ENCODE peak calls at places on chromosomes 11 and 22, in seven cellular contexts. One of them, this sample, is unnamed.

GRCh38 chr11:64088159-64089026 is 52.7 kb downstream of the FLRT1 start:
- DNase-seq in endothelial cell: peak; percentile 27
- DNase-seq in AG04450: no peak
- DNase-seq in left ventricle myocardium inferior: no peak
- DNase-seq in fibroblast of villous mesenchyme: no peak
- DNase-seq in dorsolateral prefrontal cortex: no peak
- DNase-seq in kidney: no peak
- DNase-seq in this sample: no peak

GRCh38 chr22:40533712-40534378 is 102.7 kb downstream of the MRTFA start:
- DNase-seq in endothelial cell: no peak
- DNase-seq in AG04450: no peak
- DNase-seq in left ventricle myocardium inferior: no peak
- DNase-seq in fibroblast of villous mesenchyme: peak; percentile 91
- DNase-seq in dorsolateral prefrontal cortex: no peak
- DNase-seq in kidney: no peak
- DNase-seq in this sample: no peak

GRCh38 chr11:35484435-35484834 is 41.0 kb downstream of the PAMR1 start:
- DNase-seq in endothelial cell: no peak
- DNase-seq in AG04450: no peak
- DNase-seq in left ventricle myocardium inferior: no peak
- DNase-seq in fibroblast of villous mesenchyme: peak; percentile 46
- DNase-seq in dorsolateral prefrontal cortex: no peak
- DNase-seq in kidney: no peak
- DNase-seq in this sample: no peak

GRCh38 chr11:79007811-79008294 is 433.0 kb downstream of the TENM4 start:
- DNase-seq in endothelial cell: no peak
- DNase-seq in AG04450: no peak
- DNase-seq in left ventricle myocardium inferior: no peak
- DNase-seq in fibroblast of villous mesenchyme: no peak
- DNase-seq in dorsolateral prefrontal cortex: no peak
- DNase-seq in kidney: no peak
- DNase-seq in this sample: peak; percentile 8

GRCh38 chr11:1168721-1169161 is 11.0 kb downstream of the MUC5AC start:
- DNase-seq in endothelial cell: no peak
- DNase-seq in AG04450: no peak
- DNase-seq in left ventricle myocardium inferior: peak; percentile 11
- DNase-seq in fibroblast of villous mesenchyme: no peak
- DNase-seq in dorsolateral prefrontal cortex: no peak
- DNase-seq in kidney: peak; percentile 54
- DNase-seq in this sample: no peak

GRCh38 chr11:9260182-9261146 is 4.7 kb downstream of the DENND5A start:
- DNase-seq in endothelial cell: no peak
- DNase-seq in AG04450: no peak
- DNase-seq in left ventricle myocardium inferior: no peak
- DNase-seq in fibroblast of villous mesenchyme: no peak
- DNase-seq in dorsolateral prefrontal cortex: no peak
- DNase-seq in kidney: no peak
- DNase-seq in this sample: no peak

GRCh38 chr11:107898270-107898669 is 30.0 kb upstream of the RAB39A start:
- DNase-seq in endothelial cell: peak; percentile 6
- DNase-seq in AG04450: peak; percentile 20
- DNase-seq in left ventricle myocardium inferior: no peak
- DNase-seq in fibroblast of villous mesenchyme: peak; percentile 47
- DNase-seq in dorsolateral prefrontal cortex: no peak
- DNase-seq in kidney: no peak
- DNase-seq in this sample: no peak

GRCh38 chr22:37267128-37267587 is 15.2 kb upstream of the CYTH4 start:
- DNase-seq in endothelial cell: peak; percentile 83
- DNase-seq in AG04450: no peak
- DNase-seq in left ventricle myocardium inferior: peak; percentile 42
- DNase-seq in fibroblast of villous mesenchyme: peak; percentile 36
- DNase-seq in dorsolateral prefrontal cortex: no peak
- DNase-seq in kidney: no peak
- DNase-seq in this sample: peak; percentile 83

GRCh38 chr11:111541209-111542061 is 915 bp downstream of the LAYN start:
- DNase-seq in endothelial cell: peak; percentile 69
- DNase-seq in AG04450: peak; percentile 63
- DNase-seq in left ventricle myocardium inferior: peak; percentile 46
- DNase-seq in fibroblast of villous mesenchyme: peak; percentile 54
- DNase-seq in dorsolateral prefrontal cortex: no peak
- DNase-seq in kidney: peak; percentile 78
- DNase-seq in this sample: peak; percentile 54

GRCh38 chr11:9840460-9841004 is 176.7 kb downstream of the SWAP70 start:
- DNase-seq in endothelial cell: no peak
- DNase-seq in AG04450: no peak
- DNase-seq in left ventricle myocardium inferior: no peak
- DNase-seq in fibroblast of villous mesenchyme: no peak
- DNase-seq in dorsolateral prefrontal cortex: no peak
- DNase-seq in kidney: no peak
- DNase-seq in this sample: no peak

GRCh38 chr22:22884010-22884887 is 3.4 kb upstream of the IGLL5 start:
- DNase-seq in endothelial cell: peak; percentile 83
- DNase-seq in AG04450: no peak
- DNase-seq in left ventricle myocardium inferior: peak; percentile 37
- DNase-seq in fibroblast of villous mesenchyme: peak; percentile 61
- DNase-seq in dorsolateral prefrontal cortex: no peak
- DNase-seq in kidney: peak; percentile 58
- DNase-seq in this sample: peak; percentile 69

GRCh38 chr11:73693877-73694525 is 47.6 kb downstream of the PLEKHB1 start:
- DNase-seq in endothelial cell: no peak
- DNase-seq in AG04450: no peak
- DNase-seq in left ventricle myocardium inferior: no peak
- DNase-seq in fibroblast of villous mesenchyme: no peak
- DNase-seq in dorsolateral prefrontal cortex: no peak
- DNase-seq in kidney: no peak
- DNase-seq in this sample: no peak

GRCh38 chr11:62669420-62670161 is 1.9 kb upstream of the UQCC3 start:
- DNase-seq in endothelial cell: no peak
- DNase-seq in AG04450: no peak
- DNase-seq in left ventricle myocardium inferior: no peak
- DNase-seq in fibroblast of villous mesenchyme: no peak
- DNase-seq in dorsolateral prefrontal cortex: no peak
- DNase-seq in kidney: no peak
- DNase-seq in this sample: no peak

GRCh38 chr11:32643526-32643925 is 59.9 kb downstream of the EIF3M start:
- DNase-seq in endothelial cell: no peak
- DNase-seq in AG04450: no peak
- DNase-seq in left ventricle myocardium inferior: no peak
- DNase-seq in fibroblast of villous mesenchyme: no peak
- DNase-seq in dorsolateral prefrontal cortex: no peak
- DNase-seq in kidney: no peak
- DNase-seq in this sample: no peak

GRCh38 chr11:119026970-119027369 is 3.7 kb downstream of the SLC37A4 start:
- DNase-seq in endothelial cell: no peak
- DNase-seq in AG04450: no peak
- DNase-seq in left ventricle myocardium inferior: no peak
- DNase-seq in fibroblast of villous mesenchyme: no peak
- DNase-seq in dorsolateral prefrontal cortex: no peak
- DNase-seq in kidney: no peak
- DNase-seq in this sample: no peak

GRCh38 chr22:35977136-35977535 is 51.5 kb downstream of the RBFOX2 start:
- DNase-seq in endothelial cell: no peak
- DNase-seq in AG04450: peak; percentile 51
- DNase-seq in left ventricle myocardium inferior: no peak
- DNase-seq in fibroblast of villous mesenchyme: no peak
- DNase-seq in dorsolateral prefrontal cortex: no peak
- DNase-seq in kidney: no peak
- DNase-seq in this sample: no peak

GRCh38 chr22:26713823-26714449 is 56.5 kb downstream of the MIAT start:
- DNase-seq in endothelial cell: no peak
- DNase-seq in AG04450: no peak
- DNase-seq in left ventricle myocardium inferior: no peak
- DNase-seq in fibroblast of villous mesenchyme: peak; percentile 50
- DNase-seq in dorsolateral prefrontal cortex: no peak
- DNase-seq in kidney: no peak
- DNase-seq in this sample: no peak

GRCh38 chr11:8597182-8597581 is 3.2 kb upstream of the STK33 start:
- DNase-seq in endothelial cell: no peak
- DNase-seq in AG04450: no peak
- DNase-seq in left ventricle myocardium inferior: no peak
- DNase-seq in fibroblast of villous mesenchyme: peak; percentile 37
- DNase-seq in dorsolateral prefrontal cortex: no peak
- DNase-seq in kidney: no peak
- DNase-seq in this sample: no peak

GRCh38 chr11:116791002-116791812 is 472 bp downstream of the APOA5 start:
- DNase-seq in endothelial cell: peak; percentile 93
- DNase-seq in AG04450: no peak
- DNase-seq in left ventricle myocardium inferior: peak; percentile 79
- DNase-seq in fibroblast of villous mesenchyme: peak; percentile 67
- DNase-seq in dorsolateral prefrontal cortex: peak; percentile 83
- DNase-seq in kidney: peak; percentile 87
- DNase-seq in this sample: peak; percentile 92
- TF ChIP-seq CTCF in endothelial cell: peak; percentile 82
- TF ChIP-seq CTCF in AG04450: peak; percentile 90
- TF ChIP-seq CTCF in left ventricle myocardium inferior: peak; percentile 93
- TF ChIP-seq CTCF in fibroblast of villous mesenchyme: peak; percentile 89
- TF ChIP-seq CTCF in dorsolateral prefrontal cortex: peak; percentile 98
- TF ChIP-seq CTCF in kidney: peak; percentile 90
- TF ChIP-seq CTCF in this sample: peak; percentile 89

DNA sequence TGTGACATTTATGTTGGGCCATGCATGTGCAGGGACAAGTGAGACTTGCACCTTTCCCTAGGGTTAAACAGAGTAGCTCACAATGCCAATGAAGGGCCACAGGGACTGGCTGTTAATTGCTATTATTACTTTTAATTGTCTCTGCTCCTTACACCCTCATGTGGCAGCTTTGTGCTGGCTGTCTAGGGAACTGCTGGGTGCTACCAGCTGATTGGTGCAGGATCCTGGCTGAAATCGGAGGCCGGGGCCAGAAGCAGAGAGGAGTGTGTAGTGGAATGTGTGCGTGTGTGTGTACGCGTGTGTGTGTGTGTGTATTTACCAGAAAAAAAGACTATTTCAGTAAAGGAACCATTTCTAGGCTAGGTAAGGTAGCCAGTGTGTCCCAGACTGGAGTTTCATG is 302.5 kb downstream of the CTTN start:
- DNase-seq in endothelial cell: no peak
- DNase-seq in AG04450: no peak
- DNase-seq in left ventricle myocardium inferior: no peak
- DNase-seq in fibroblast of villous mesenchyme: no peak
- DNase-seq in dorsolateral prefrontal cortex: no peak
- DNase-seq in kidney: peak; percentile 7
- DNase-seq in this sample: no peak
- TF ChIP-seq CTCF in endothelial cell: no peak
- TF ChIP-seq CTCF in AG04450: no peak
- TF ChIP-seq CTCF in left ventricle myocardium inferior: no peak
- TF ChIP-seq CTCF in fibroblast of villous mesenchyme: no peak
- TF ChIP-seq CTCF in dorsolateral prefrontal cortex: no peak
- TF ChIP-seq CTCF in kidney: no peak
- TF ChIP-seq CTCF in this sample: no peak

GRCh38 chr11:103325686-103326069 is 216.5 kb downstream of the DYNC2H1 start:
- DNase-seq in endothelial cell: peak; percentile 36
- DNase-seq in AG04450: no peak
- DNase-seq in left ventricle myocardium inferior: no peak
- DNase-seq in fibroblast of villous mesenchyme: no peak
- DNase-seq in dorsolateral prefrontal cortex: no peak
- DNase-seq in kidney: no peak
- DNase-seq in this sample: peak; percentile 59

GRCh38 chr11:103322861-103323260 is 213.6 kb downstream of the DYNC2H1 start:
- DNase-seq in endothelial cell: no peak
- DNase-seq in AG04450: no peak
- DNase-seq in left ventricle myocardium inferior: no peak
- DNase-seq in fibroblast of villous mesenchyme: peak; percentile 5
- DNase-seq in dorsolateral prefrontal cortex: no peak
- DNase-seq in kidney: no peak
- DNase-seq in this sample: no peak

GRCh38 chr11:103327721-103328120 is 218.5 kb downstream of the DYNC2H1 start:
- DNase-seq in endothelial cell: no peak
- DNase-seq in AG04450: no peak
- DNase-seq in left ventricle myocardium inferior: no peak
- DNase-seq in fibroblast of villous mesenchyme: peak; percentile 40
- DNase-seq in dorsolateral prefrontal cortex: no peak
- DNase-seq in kidney: no peak
- DNase-seq in this sample: no peak

DNA sequence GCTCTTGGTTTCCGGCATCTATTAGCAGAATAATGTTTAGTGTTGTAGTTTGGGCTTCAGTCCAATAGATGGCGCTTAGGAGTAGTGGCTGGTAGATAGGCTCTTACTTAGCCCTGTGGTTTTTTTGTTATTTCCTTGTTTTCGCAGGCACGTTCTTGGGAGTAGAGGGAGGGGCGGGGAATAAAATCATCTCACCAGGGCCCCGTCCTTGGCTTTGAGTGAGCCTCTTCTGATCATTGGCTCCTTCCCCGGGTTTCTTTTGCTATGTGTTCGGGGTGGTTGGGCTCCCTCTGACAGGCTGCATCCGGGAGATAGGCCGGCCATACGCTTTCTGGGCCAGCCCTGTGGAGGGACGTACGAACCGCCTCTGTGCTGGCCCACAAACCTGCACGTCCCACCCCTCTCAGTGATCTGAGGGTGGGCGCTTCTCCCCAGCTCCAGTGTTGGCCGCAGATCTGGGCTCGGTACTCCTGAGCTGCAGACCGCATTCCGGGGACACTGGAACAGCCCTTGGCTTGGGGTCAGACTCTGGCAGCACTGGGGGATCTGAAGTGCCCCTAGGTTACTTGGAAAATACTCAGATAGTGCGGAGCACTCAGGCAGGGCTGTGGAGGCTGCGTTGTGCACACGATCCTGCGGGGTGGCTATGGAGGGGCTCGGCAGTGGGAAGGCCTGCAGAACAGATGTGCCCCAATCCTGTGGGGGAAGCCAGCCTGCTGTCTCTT is 217.0 kb downstream of the DYNC2H1 start:
- DNase-seq in endothelial cell: peak; percentile 65
- DNase-seq in AG04450: peak; percentile 45
- DNase-seq in left ventricle myocardium inferior: no peak
- DNase-seq in fibroblast of villous mesenchyme: peak; percentile 87
- DNase-seq in dorsolateral prefrontal cortex: no peak
- DNase-seq in kidney: peak; percentile 71
- DNase-seq in this sample: peak; percentile 44
- TF ChIP-seq CTCF in endothelial cell: peak; percentile 67
- TF ChIP-seq CTCF in AG04450: peak; percentile 87
- TF ChIP-seq CTCF in left ventricle myocardium inferior: peak; percentile 70
- TF ChIP-seq CTCF in fibroblast of villous mesenchyme: peak; percentile 90
- TF ChIP-seq CTCF in dorsolateral prefrontal cortex: peak; percentile 27
- TF ChIP-seq CTCF in kidney: peak; percentile 54
- TF ChIP-seq CTCF in this sample: peak; percentile 68

GRCh38 chr11:101863361-101863760 is 51.4 kb upstream of the CEP126 start:
- DNase-seq in endothelial cell: no peak
- DNase-seq in AG04450: no peak
- DNase-seq in left ventricle myocardium inferior: no peak
- DNase-seq in fibroblast of villous mesenchyme: peak; percentile 37
- DNase-seq in dorsolateral prefrontal cortex: no peak
- DNase-seq in kidney: no peak
- DNase-seq in this sample: no peak

GRCh38 chr11:101864098-101864497 is 50.7 kb upstream of the CEP126 start:
- DNase-seq in endothelial cell: no peak
- DNase-seq in AG04450: no peak
- DNase-seq in left ventricle myocardium inferior: no peak
- DNase-seq in fibroblast of villous mesenchyme: no peak
- DNase-seq in dorsolateral prefrontal cortex: no peak
- DNase-seq in kidney: no peak
- DNase-seq in this sample: no peak

GRCh38 chr11:101866619-101867491 is 48.0 kb upstream of the CEP126 start:
- DNase-seq in endothelial cell: no peak
- DNase-seq in AG04450: no peak
- DNase-seq in left ventricle myocardium inferior: no peak
- DNase-seq in fibroblast of villous mesenchyme: peak; percentile 48
- DNase-seq in dorsolateral prefrontal cortex: no peak
- DNase-seq in kidney: no peak
- DNase-seq in this sample: no peak

GRCh38 chr11:101860694-101861371 is 54.0 kb upstream of the CEP126 start:
- DNase-seq in endothelial cell: peak; percentile 20
- DNase-seq in AG04450: no peak
- DNase-seq in left ventricle myocardium inferior: no peak
- DNase-seq in fibroblast of villous mesenchyme: peak; percentile 68
- DNase-seq in dorsolateral prefrontal cortex: no peak
- DNase-seq in kidney: peak; percentile 54
- DNase-seq in this sample: peak; percentile 42

GRCh38 chr11:101862410-101863233 is 52.2 kb upstream of the CEP126 start:
- DNase-seq in endothelial cell: peak; percentile 33
- DNase-seq in AG04450: no peak
- DNase-seq in left ventricle myocardium inferior: no peak
- DNase-seq in fibroblast of villous mesenchyme: peak; percentile 75
- DNase-seq in dorsolateral prefrontal cortex: no peak
- DNase-seq in kidney: no peak
- DNase-seq in this sample: peak; percentile 6
- TF ChIP-seq CTCF in endothelial cell: no peak
- TF ChIP-seq CTCF in AG04450: peak; percentile 62
- TF ChIP-seq CTCF in left ventricle myocardium inferior: peak; percentile 34
- TF ChIP-seq CTCF in fibroblast of villous mesenchyme: peak; percentile 66
- TF ChIP-seq CTCF in dorsolateral prefrontal cortex: no peak
- TF ChIP-seq CTCF in kidney: peak; percentile 49
- TF ChIP-seq CTCF in this sample: peak; percentile 42